ENCODE peak calls at places on chromosomes 11 and 22, in seven cellular contexts. I is cardiac muscle cell, J is body of pancreas, M is ovary, W is colonic mucosa, C is heart left ventricle, G is tibial nerve. U is an unnamed sample.

GRCh38 chr11:7485854-7486425 is 634 bp downstream of the OLFML1 start:
- DNase-seq in I (no peak), J (no peak), M (no peak), W (no peak), C (no peak), G (no peak), U (no peak)

GRCh38 chr22:46073683-46074504 is 76.4 kb upstream of the PPARA start:
- DNase-seq in I (peak; percentile 45), J (peak; percentile 44), M (no peak), W (no peak), C (peak; percentile 64), G (peak; percentile 14), U (no peak)

GRCh38 chr11:64056213-64056785 is 20.6 kb downstream of the FLRT1 start:
- DNase-seq in I (no peak), J (no peak), M (no peak), W (no peak), C (no peak), G (no peak), U (no peak)

GRCh38 chr11:44899959-44900358 is 50.7 kb downstream of the TP53I11 start:
- DNase-seq in I (peak; percentile 41), J (no peak), M (no peak), W (no peak), C (peak; percentile 28), G (no peak), U (no peak)

GRCh38 chr11:46120711-46121327 is 435 bp downstream of the PHF21A start:
- DNase-seq in I (peak; percentile 70), J (peak; percentile 54), M (peak; percentile 70), W (peak; percentile 58), C (peak; percentile 62), G (no peak), U (no peak)

GRCh38 chr11:75350743-75351540 is 519 bp downstream of the ARRB1 start:
- DNase-seq in I (no peak), J (peak; percentile 76), M (peak; percentile 64), W (peak; percentile 72), C (peak; percentile 47), G (peak; percentile 28), U (no peak)

GRCh38 chr11:32400670-32401369 is 34.5 kb downstream of the WT1 start:
- DNase-seq in I (no peak), J (no peak), M (no peak), W (no peak), C (no peak), G (no peak), U (no peak)

GRCh38 chr11:121437018-121437685 is 15.0 kb upstream of the SORL1 start:
- DNase-seq in I (no peak), J (peak; percentile 22), M (no peak), W (no peak), C (no peak), G (no peak), U (no peak)

GRCh38 chr22:39110631-39111561 is 13.9 kb downstream of the APOBEC3H start:
- DNase-seq in I (no peak), J (no peak), M (no peak), W (no peak), C (no peak), G (no peak), U (no peak)

GRCh38 chr11:120883404-120884135 is 140.3 kb upstream of the TBCEL start:
- DNase-seq in I (peak; percentile 54), J (no peak), M (no peak), W (no peak), C (peak; percentile 48), G (no peak), U (no peak)

GRCh38 chr11:76856111-76856510 is 4.6 kb upstream of the ACER3 start:
- DNase-seq in I (no peak), J (no peak), M (no peak), W (no peak), C (no peak), G (no peak), U (no peak)

GRCh38 chr11:1203505-1204271 is 19.2 kb upstream of the MUC5B start:
- DNase-seq in I (no peak), J (peak; percentile 14), M (no peak), W (peak; percentile 38), C (peak; percentile 5), G (peak; percentile 7), U (no peak)

GRCh38 chr11:15127341-15127740 is 12.6 kb downstream of the INSC start:
- DNase-seq in I (no peak), J (no peak), M (no peak), W (no peak), C (no peak), G (no peak), U (no peak)

GRCh38 chr11:63020671-63021255 is 5.1 kb upstream of the SLC22A8 start:
- DNase-seq in I (no peak), J (no peak), M (no peak), W (peak; percentile 35), C (no peak), G (no peak), U (no peak)

GRCh38 chr22:35124674-35125219 is 58.8 kb downstream of the ISX start:
- DNase-seq in I (no peak), J (no peak), M (no peak), W (no peak), C (no peak), G (no peak), U (no peak)

GRCh38 chr11:492416-493226 is 14.4 kb downstream of the RNH1 start:
- DNase-seq in I (no peak), J (no peak), M (no peak), W (no peak), C (no peak), G (no peak), U (no peak)

GRCh38 chr11:101321222-101321621 is 191.6 kb upstream of the PGR start:
- DNase-seq in I (no peak), J (no peak), M (no peak), W (no peak), C (no peak), G (no peak), U (no peak)

GRCh38 chr11:71999360-71999759 is 651 bp downstream of the IL18BP start:
- DNase-seq in I (no peak), J (no peak), M (no peak), W (no peak), C (peak; percentile 44), G (no peak), U (no peak)

GRCh38 chr11:118002010-118002540 is 15.9 kb downstream of the IL10RA start:
- DNase-seq in I (no peak), J (no peak), M (no peak), W (no peak), C (no peak), G (no peak), U (no peak)

DNA sequence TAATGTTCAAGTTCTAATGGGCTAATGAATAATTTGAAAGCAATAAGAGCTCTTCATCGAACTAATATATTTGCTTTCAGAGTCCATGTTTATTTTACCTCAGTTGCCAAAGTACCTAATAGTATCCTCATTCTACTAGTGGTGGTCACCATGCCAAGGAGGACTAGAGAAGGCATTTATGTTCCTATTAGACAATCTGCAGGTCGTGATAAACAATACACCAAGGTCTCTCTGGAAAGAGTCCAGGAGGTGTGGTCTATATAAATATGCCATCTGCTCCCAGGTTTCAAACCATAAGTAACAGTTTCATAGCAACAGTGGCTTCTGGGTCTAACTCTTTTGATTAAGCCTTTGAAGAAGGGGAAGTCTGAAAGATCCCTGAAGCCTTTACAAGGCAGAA is 42.9 kb downstream of the ARFGAP3 start:
- DNase-seq in I (no peak), J (no peak), M (no peak), W (no peak), C (no peak), G (no peak), U (no peak)
- H3K27ac ChIP-seq in I (no peak overlapping the region), J (no peak overlapping the region), M (no peak overlapping the region), W (no peak overlapping the region), C (no peak overlapping the region), G (no peak overlapping the region), U (peak overlapping the region; percentile 15)

GRCh38 chr11:134861490-134862107 is 449.6 kb upstream of the B3GAT1 start:
- DNase-seq in I (no peak), J (no peak), M (no peak), W (no peak), C (no peak), G (no peak), U (no peak)
- TF ChIP-seq CTCF in I (no peak), J (no peak), M (no peak), W (no peak), C (no peak), G (no peak), U (no peak)

DNA sequence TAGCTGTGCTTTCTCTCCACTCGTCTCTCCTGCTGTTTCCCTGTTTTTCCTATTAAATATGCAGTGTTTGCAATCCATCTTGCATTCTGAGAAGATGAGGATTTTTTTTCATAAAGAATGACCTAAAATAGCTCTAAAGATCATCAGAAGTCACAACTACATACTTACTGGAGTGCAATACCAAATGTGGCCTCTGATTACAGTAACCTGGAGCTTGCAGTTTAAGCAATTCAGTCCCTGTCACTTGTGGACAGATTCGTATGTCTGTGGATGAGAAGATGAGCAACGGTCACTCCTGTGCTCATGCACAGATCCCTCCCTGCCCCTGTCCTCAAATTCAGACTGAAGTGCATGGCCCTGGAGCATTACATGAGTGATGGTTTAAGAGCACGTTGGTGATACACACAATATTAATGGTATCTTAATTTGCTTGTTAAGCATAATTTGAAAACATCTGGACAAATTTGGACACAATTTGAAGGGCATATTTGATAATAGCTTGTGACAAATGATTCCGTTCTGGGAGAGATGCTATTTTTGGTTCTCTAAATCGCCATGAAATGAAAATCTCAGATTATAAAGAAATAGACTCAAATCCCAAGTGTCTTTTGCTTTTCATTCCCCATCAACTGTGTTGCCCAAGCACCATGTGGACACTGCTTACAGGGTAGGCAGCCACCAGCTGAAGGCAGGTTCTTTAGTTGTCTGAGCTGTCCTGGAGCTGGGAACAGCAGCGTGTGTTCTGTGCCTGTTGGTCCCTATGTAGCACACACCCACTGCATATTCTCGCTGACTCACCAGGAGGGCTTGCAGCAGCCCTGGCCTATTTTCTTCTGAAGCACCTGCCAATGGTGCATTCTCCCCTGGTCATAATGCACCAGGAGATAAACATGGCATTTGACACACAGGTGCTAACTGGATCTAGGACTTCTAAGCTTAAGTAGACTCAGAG is 32.6 kb upstream of the PRAME start:
- DNase-seq in I (no peak), J (no peak), M (no peak), W (no peak), C (no peak), G (no peak), U (no peak)
- H3K27me3 ChIP-seq in I (no peaks in the 10 kb centered on the region), J (no peaks in the 10 kb centered on the region), M (no peaks in the 10 kb centered on the region), W (no peaks in the 10 kb centered on the region), C (no peaks in the 10 kb centered on the region), G (no peaks in the 10 kb centered on the region), U (no peaks in the 10 kb centered on the region)

GRCh38 chr11:112227471-112227870 is 1.2 kb downstream of the PTS start:
- DNase-seq in I (no peak), J (no peak), M (peak; percentile 15), W (no peak), C (no peak), G (no peak), U (no peak)
- H3K27ac ChIP-seq in I (no peak overlapping the region), J (no peak overlapping the region), M (no peak overlapping the region), W (no peak overlapping the region), C (peak overlapping the region; percentile 99), G (peak overlapping the region; percentile 100), U (peak overlapping the region; percentile 95)

DNA sequence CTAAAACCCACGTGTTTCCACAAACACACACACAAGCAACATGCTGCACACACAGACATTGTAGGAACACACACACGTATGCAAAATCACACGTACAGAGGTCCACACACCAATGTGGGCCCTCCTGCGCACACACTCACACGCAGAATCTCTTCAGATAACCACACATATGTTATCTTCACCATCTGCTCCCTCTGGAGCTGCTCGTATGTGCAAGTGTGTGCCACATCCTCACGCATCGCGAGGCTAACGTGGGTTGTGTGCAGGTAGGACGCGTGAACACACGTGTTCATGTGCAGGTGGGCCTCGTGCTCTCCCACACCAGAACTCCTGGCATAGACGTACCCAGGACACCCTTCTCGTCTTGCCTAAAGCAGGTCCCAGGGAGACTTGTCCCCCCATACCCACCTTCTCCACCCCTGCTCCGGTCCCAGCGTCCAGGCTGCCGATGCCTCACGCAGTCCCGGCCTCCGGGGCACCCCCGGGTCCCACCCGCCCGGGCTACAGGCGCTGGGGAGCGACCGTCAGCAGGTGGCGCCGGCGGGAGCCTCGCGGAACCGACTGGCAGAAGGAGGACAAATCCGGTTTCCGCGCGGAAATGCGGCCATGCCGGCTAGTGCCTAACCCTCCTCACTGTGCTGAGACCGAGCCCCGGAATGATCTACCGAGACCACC is 10.3 kb upstream of the IGSF9B start:
- DNase-seq in I (peak; percentile 30), J (peak; percentile 53), M (no peak), W (peak; percentile 29), C (peak; percentile 65), G (no peak), U (no peak)
- TF ChIP-seq CTCF in I (peak; percentile 27), J (peak; percentile 39), M (no peak), W (no peak), C (peak; percentile 75), G (no peak), U (peak; percentile 57)

U was measured in esophagus muscularis mucosa.